ENCODE peak calls at places on chromosomes 5 and 9, in ten cellular contexts. D is COLO829; T is activated naive CD8-positive, alpha-beta T cell treated with anti-CD3 and anti-CD28 coated beads for 36 hours; V is NCI-H187; Q is Daoy; N is mucosa of descending colon; X is AG10803; Z is bronchial epithelial cell; C is AG09309; A is kidney tubule cell. E is an unnamed sample.

GRCh38 chr5:169667896-169668674 is 31.0 kb downstream of the DOCK2 start:
- DNase-seq in Q (peak), C (no peak), V (no peak), Z (peak), D (no peak), A (no peak), T (no peak), N (no peak), X (peak), E (no peak)

GRCh38 chr5:125719681-125720676 is 703.2 kb upstream of the GRAMD2B start:
- DNase-seq in N (no peak), C (no peak), D (peak), Z (peak), V (peak), A (peak), T (no peak), X (no peak), Q (peak), E (no peak)

GRCh38 chr5:74761241-74761640 is 5.7 kb downstream of the GFM2 start:
- DNase-seq in D (no peak), N (no peak), V (no peak), X (no peak), T (no peak), Z (peak), C (no peak), A (peak), Q (no peak), E (no peak)

GRCh38 chr9:18473551-18474279 is at the start of gene ADAMTSL1:
- DNase-seq in T (no peak), N (no peak), V (no peak), D (no peak), Q (peak), Z (no peak), C (no peak), A (peak), X (peak), E (no peak)

GRCh38 chr9:92141144-92142129 is 26.2 kb upstream of the SPTLC1 start:
- DNase-seq in Z (no peak), V (no peak), C (no peak), X (peak), N (no peak), D (no peak), A (peak), Q (peak), T (peak), E (no peak)

GRCh38 chr5:145110826-145111225 is 724.3 kb downstream of the PRELID2 start:
- DNase-seq in V (no peak), Q (no peak), N (no peak), C (no peak), T (no peak), Z (no peak), A (no peak), X (no peak), D (no peak), E (no peak)

GRCh38 chr5:68565427-68565826 is 349.9 kb downstream of the PIK3R1 start:
- DNase-seq in Q (peak), X (no peak), N (no peak), A (no peak), D (no peak), V (peak), Z (no peak), C (no peak), T (no peak), E (no peak)

GRCh38 chr9:113577525-113578261 is 114.2 kb downstream of the RGS3 start:
- DNase-seq in X (peak), V (no peak), Z (no peak), Q (peak), C (no peak), D (peak), A (peak), T (no peak), N (no peak), E (no peak)

GRCh38 chr5:55236800-55237199 is 3.4 kb upstream of the CCNO start:
- DNase-seq in D (no peak), Q (no peak), V (no peak), Z (no peak), A (no peak), X (no peak), N (no peak), T (no peak), C (no peak), E (no peak)

GRCh38 chr5:77409870-77410621 is 82.1 kb downstream of the WDR41 start:
- DNase-seq in C (no peak), A (no peak), Q (no peak), D (no peak), V (no peak), N (no peak), T (no peak), Z (no peak), X (no peak), E (no peak)

GRCh38 chr5:78808380-78808779 is 159.8 kb upstream of the LHFPL2 start:
- DNase-seq in C (no peak), A (no peak), T (no peak), D (no peak), Z (no peak), X (peak), N (no peak), Q (no peak), V (no peak), E (no peak)

GRCh38 chr5:172448999-172449398 is 5.3 kb downstream of the SH3PXD2B start:
- DNase-seq in A (no peak), C (no peak), Z (no peak), Q (no peak), N (no peak), T (no peak), D (no peak), V (no peak), X (no peak), E (no peak)

GRCh38 chr5:94793113-94793815 is 174.8 kb downstream of the SLF1 start:
- DNase-seq in C (peak), X (peak), D (peak), V (no peak), T (peak), Z (peak), N (no peak), Q (peak), A (peak), E (peak)